ENCODE peak calls at places on chromosome 16, in six cellular contexts. E is left ventricle myocardium inferior, F is lung, M is IMR-90, S is fibroblast of lung, P is mammary epithelial cell. Q is an unnamed sample. For H3K9me3, the result is how much of the 10 kb centered on the place peaks cover.

GRCh38 chr16:59701987-59702386 is 967.9 kb upstream of the GOT2 start:
- DNase-seq in E (no peak), F (no peak), M (no peak), S (no peak), P (no peak), Q (no peak)

GRCh38 chr16:83652898-83653297 is 154.9 kb upstream of the HSBP1 start:
- DNase-seq in E (no peak), F (no peak), M (no peak), S (no peak), P (no peak), Q (no peak)

GRCh38 chr16:81374514-81374913 is 59.8 kb downstream of the GAN start:
- DNase-seq in E (no peak), F (no peak), M (no peak), S (no peak), P (no peak), Q (peak)

GRCh38 chr16:57830890-57831484 is 28.7 kb upstream of the KIFC3 start:
- DNase-seq in E (no peak), F (no peak), M (no peak), S (peak), P (peak), Q (no peak)

GRCh38 chr16:85350973-85351372 is 238.7 kb upstream of the CIBAR2 start:
- DNase-seq in E (peak), F (peak), M (peak), S (peak), P (peak), Q (peak)

GRCh38 chr16:74438492-74438979 is 17.3 kb upstream of the CLEC18B start:
- DNase-seq in E (no peak), F (no peak), M (no peak), S (no peak), P (no peak), Q (no peak)

GRCh38 chr16:75053791-75054555 is 55.1 kb downstream of the ZNRF1 start:
- DNase-seq in E (peak), F (no peak), M (no peak), S (no peak), P (no peak), Q (peak)

GRCh38 chr16:48997081-48997615 is 284.5 kb downstream of the CBLN1 start:
- DNase-seq in E (no peak), F (no peak), M (no peak), S (no peak), P (no peak), Q (no peak)

GRCh38 chr16:84594725-84595038 is 23.2 kb downstream of the COTL1 start:
- DNase-seq in E (no peak), F (no peak), M (no peak), S (no peak), P (no peak), Q (no peak)

GRCh38 chr16:85564277-85565051 is 48.7 kb upstream of the GSE1 start:
- DNase-seq in E (no peak), F (no peak), M (no peak), S (no peak), P (peak), Q (no peak)

GRCh38 chr16:3529175-3529574 is 28.4 kb downstream of the CLUAP1 start:
- DNase-seq in E (no peak), F (no peak), M (no peak), S (no peak), P (no peak), Q (no peak)

GRCh38 chr16:3530371-3530914 is 29.6 kb downstream of the CLUAP1 start:
- DNase-seq in E (no peak), F (no peak), M (no peak), S (no peak), P (peak), Q (no peak)

GRCh38 chr16:3525951-3526350 is 25.1 kb downstream of the CLUAP1 start:
- DNase-seq in E (no peak), F (no peak), M (no peak), S (no peak), P (no peak), Q (no peak)

GRCh38 chr16:3532741-3533140 is 31.9 kb downstream of the CLUAP1 start:
- DNase-seq in E (no peak), F (no peak), M (no peak), S (no peak), P (no peak), Q (no peak)

DNA sequence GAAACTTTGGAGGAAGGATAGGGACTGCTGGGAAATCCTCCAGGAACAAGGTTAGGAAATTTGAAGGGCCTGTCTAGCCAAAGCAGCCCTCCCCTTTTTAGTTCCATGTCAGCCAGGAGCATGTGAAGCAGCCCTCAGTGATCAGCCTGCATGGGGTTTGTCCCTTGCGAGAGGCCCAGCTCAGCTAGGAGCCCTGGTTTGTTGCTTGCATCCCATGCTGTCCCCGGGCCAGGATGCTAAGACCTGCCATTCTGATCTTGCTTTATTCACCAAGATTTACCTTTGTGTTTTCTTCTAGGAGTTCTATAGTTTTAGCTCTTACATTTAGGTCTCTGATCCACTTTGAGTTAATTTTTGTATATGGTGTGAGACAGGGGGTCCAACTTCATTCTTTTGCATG is 27.6 kb downstream of the CLUAP1 start:
- DNase-seq in E (no peak), F (no peak), M (no peak), S (no peak), P (no peak), Q (no peak)
- H3K9me3 ChIP-seq in E (under half), F (under half), M (under half), S (under half), P (under half), Q (under half)

GRCh38 chr16:28277537-28278388 is 14.6 kb upstream of the SBK1 start:
- DNase-seq in E (peak), F (peak), M (peak), S (peak), P (peak), Q (peak)

GRCh38 chr16:28274676-28275075 is 17.6 kb upstream of the SBK1 start:
- DNase-seq in E (no peak), F (no peak), M (no peak), S (no peak), P (no peak), Q (no peak)

GRCh38 chr16:28279006-28279405 is 13.3 kb upstream of the SBK1 start:
- DNase-seq in E (no peak), F (no peak), M (no peak), S (no peak), P (no peak), Q (no peak)

GRCh38 chr16:28273511-28273910 is 18.8 kb upstream of the SBK1 start:
- DNase-seq in E (no peak), F (no peak), M (no peak), S (no peak), P (no peak), Q (no peak)

DNA sequence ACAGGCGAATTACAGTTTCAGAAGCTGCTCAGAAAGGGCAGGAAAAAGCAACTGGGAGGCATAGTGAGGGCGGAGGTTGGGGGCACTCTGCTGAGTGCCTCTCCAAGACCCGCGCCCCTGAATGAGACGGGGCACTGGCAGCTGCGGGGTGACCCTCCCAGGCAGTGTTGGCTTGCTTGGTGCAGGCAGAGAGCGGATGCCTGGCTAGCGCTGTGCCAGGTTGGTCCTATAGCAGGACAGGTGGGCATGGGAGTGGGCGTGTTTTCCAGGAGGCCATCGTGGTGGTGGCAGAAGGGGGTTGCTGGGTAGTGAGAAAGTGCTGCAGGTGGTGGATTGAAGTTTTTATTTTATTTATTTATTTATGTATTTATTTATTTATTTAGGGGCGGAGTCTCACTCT is 16.0 kb upstream of the SBK1 start:
- DNase-seq in E (no peak), F (no peak), M (no peak), S (no peak), P (no peak), Q (no peak)
- H3K9me3 ChIP-seq in E (under half), F (under half), M (under half), S (under half), P (under half), Q (under half)

GRCh38 chr16:16016388-16016964 is 67.1 kb downstream of the ABCC1 start:
- DNase-seq in E (no peak), F (no peak), M (no peak), S (no peak), P (no peak), Q (no peak)

GRCh38 chr16:16019488-16019887 is 70.1 kb downstream of the ABCC1 start:
- DNase-seq in E (no peak), F (no peak), M (peak), S (peak), P (peak), Q (no peak)

GRCh38 chr16:16020291-16020690 is 70.9 kb downstream of the ABCC1 start:
- DNase-seq in E (no peak), F (no peak), M (no peak), S (no peak), P (no peak), Q (no peak)

GRCh38 chr16:16017812-16018211 is 68.4 kb downstream of the ABCC1 start:
- DNase-seq in E (no peak), F (no peak), M (peak), S (peak), P (peak), Q (no peak)

GRCh38 chr16:16018705-16019104 is 69.3 kb downstream of the ABCC1 start:
- DNase-seq in E (no peak), F (no peak), M (no peak), S (peak), P (no peak), Q (no peak)
- H3K9me3 ChIP-seq in E (under half), F (under half), M (under half), S (under half), P (under half), Q (under half)

GRCh38 chr16:31810863-31811262 is 62.7 kb upstream of the ZNF267 start:
- DNase-seq in E (no peak), F (no peak), M (no peak), S (no peak), P (no peak), Q (no peak)
- H3K9me3 ChIP-seq in E (under half), F (under half), M (under half), S (under half), P (under half), Q (under half)

DNA sequence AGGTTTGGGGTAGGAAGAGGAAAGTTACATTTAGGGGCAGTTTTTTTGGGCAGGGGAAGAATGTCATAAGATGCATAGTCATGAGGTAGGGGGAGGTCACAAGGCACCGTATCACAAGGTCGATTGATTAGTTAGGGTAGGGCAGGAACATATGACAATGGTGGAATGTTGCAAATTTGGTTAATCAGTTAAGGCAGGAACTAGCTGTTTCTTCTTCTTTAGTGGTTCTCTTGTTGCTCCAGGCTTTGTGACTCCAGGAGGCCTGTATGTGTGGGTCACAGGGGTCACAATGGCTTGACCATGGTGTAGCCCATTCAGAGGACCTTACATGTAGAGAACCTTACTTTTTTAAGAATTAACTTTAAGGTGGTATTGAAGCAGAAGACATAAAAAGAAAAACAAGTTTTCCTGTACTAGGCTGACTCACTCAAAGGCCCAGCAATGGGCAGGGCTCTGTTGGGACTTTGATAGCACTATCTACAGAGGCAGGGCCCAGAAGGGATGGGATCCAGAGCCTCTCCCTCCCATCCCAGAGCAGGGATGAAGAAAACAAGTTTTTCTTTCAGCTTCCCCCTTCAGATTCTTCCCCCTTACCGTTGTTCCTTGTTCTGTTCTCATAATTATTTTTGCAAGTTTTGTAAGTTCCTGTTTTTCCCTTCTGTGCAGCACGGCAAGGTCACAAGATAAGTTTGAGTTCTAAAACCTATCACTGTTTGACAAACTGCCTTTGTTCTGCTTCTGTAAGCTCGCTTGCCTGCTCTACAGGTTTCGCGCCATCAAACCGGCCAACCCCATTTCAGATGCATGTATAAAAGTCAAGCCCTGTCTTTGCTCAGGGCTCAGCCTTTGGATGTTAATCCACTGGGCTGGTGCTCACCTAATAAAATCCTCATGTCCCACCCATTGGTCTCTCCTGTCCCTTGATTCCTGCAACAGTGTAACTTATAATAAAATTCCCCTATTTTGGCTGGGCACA is 45.8 kb upstream of the ATF7IP2 start:
- DNase-seq in E (no peak), F (no peak), M (no peak), S (no peak), P (no peak), Q (no peak)
- H3K9me3 ChIP-seq in E (half or more), F (under half), M (under half), S (under half), P (under half), Q (half or more)

GRCh38 chr16:31767267-31767666 is 106.3 kb upstream of the ZNF267 start:
- DNase-seq in E (no peak), F (no peak), M (no peak), S (no peak), P (no peak), Q (no peak)

DNA sequence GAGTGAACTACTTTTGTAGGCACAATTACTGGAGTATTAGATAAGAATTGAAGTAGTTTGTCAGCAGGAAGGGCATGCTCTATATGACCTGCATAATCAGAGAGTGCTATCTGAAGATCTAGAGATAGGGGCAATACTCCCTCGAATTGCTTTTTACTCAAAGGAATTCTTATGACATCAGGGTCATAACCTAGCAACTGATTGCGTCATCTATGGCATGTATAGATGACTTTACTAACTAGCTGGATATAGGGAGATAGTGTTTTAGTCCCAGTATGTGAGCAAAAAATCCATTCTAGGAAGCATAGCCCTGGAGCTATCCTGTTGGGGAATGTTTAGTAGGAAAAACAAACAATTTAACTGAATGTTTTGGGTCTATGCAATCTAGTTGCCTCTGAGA is 109.5 kb upstream of the ZNF267 start:
- DNase-seq in E (no peak), F (no peak), M (no peak), S (no peak), P (no peak), Q (no peak)
- H3K9me3 ChIP-seq in E (half or more), F (under half), M (under half), S (under half), P (under half), Q (half or more)

DNA sequence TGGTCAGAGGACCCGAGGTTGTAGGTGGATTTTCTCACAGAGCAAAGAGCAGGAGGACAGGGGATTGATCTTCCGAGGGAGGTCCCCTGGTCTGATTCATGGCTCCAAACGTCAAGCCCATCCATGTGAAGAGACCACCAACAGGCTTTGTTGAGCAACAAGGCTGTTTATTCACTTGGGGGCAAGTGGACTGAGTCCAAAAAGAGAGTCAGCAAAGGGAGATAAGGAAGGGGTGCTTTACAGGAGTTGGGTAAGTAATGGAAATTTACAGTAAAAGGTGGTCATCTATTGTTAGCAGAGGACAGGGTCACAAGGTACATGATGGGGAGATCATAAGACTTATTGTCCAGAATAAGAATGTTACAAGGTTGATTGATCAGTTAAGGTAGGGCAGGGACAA is 2285.8 kb downstream of the TP53TG3F start:
- DNase-seq in E (no peak), F (no peak), M (no peak), S (no peak), P (no peak), Q (no peak)
- H3K9me3 ChIP-seq in E (under half), F (under half), M (under half), S (under half), P (under half), Q (under half)

Q was measured in heart right ventricle.